ENCODE peak calls at places on chromosomes 2 and 18, in six cellular contexts. J, F, H, E, I and N are unnamed samples.

GRCh38 chr2:178873912-178874311 is 66.7 kb upstream of the TTN start:
- DNase-seq in J (no peak), F (no peak), H (no peak), E (no peak), I (no peak), N (no peak)

GRCh38 chr2:10221443-10221842 is 81.3 kb upstream of the HPCAL1 start:
- DNase-seq in J (no peak), F (no peak), H (no peak), E (no peak), I (no peak), N (no peak)

GRCh38 chr2:155190342-155190741 is 491.8 kb downstream of the KCNJ3 start:
- DNase-seq in J (no peak), F (no peak), H (no peak), E (no peak), I (no peak), N (no peak)

GRCh38 chr2:134362751-134363150 is 108.9 kb downstream of the MGAT5 start:
- DNase-seq in J (no peak), F (no peak), H (no peak), E (no peak), I (no peak), N (no peak)

GRCh38 chr2:70789304-70790078 is 952 bp downstream of the FIGLA start:
- DNase-seq in J (peak; percentile 38), F (peak; percentile 52), H (peak; percentile 73), E (peak; percentile 47), I (peak; percentile 86), N (peak; percentile 72)

GRCh38 chr18:22683196-22683676 is 249.9 kb upstream of the RBBP8 start:
- DNase-seq in J (no peak), F (no peak), H (peak; percentile 48), E (no peak), I (peak; percentile 12), N (no peak)

GRCh38 chr18:23135679-23136325 is 517 bp downstream of the CABLES1 start:
- DNase-seq in J (no peak), F (no peak), H (peak; percentile 61), E (peak; percentile 3), I (peak; percentile 29), N (no peak)

GRCh38 chr2:196341318-196341841 is 170.0 kb upstream of the STK17B start:
- DNase-seq in J (no peak), F (no peak), H (no peak), E (no peak), I (no peak), N (no peak)

GRCh38 chr18:9973461-9973860 is 59.6 kb downstream of the VAPA start:
- DNase-seq in J (no peak), F (no peak), H (no peak), E (no peak), I (no peak), N (no peak)